ENCODE peak calls at places on chromosomes 7 and 10, in six cellular contexts. Z is astrocyte, O is cardiac muscle cell, T is heart left ventricle, I is left ventricle myocardium inferior, L is H9. C is an unnamed sample. For H3K9me3 and H3K4me1, the result is how much of the 10 kb centered on the place peaks cover.

GRCh38 chr10:21516270-21517131 is 9.0 kb downstream of the SKIDA1 start:
- DNase-seq in O (peak), Z (peak), L (peak), I (peak), T (peak), C (peak)

GRCh38 chr10:2529945-2530344 is 537.4 kb upstream of the PFKP start:
- DNase-seq in T (no peak), I (no peak), Z (no peak), L (no peak), O (no peak), C (no peak)

GRCh38 chr10:22542773-22543172 is 171.6 kb downstream of the PIP4K2A start:
- DNase-seq in Z (no peak), I (no peak), O (no peak), T (no peak), L (no peak), C (peak)

GRCh38 chr7:117273325-117274292 is 49.2 kb downstream of the WNT2 start:
- DNase-seq in I (no peak), O (no peak), Z (no peak), T (no peak), L (no peak), C (no peak)

GRCh38 chr10:125451319-125451718 is 231.6 kb downstream of the TEX36 start:
- DNase-seq in Z (no peak), T (no peak), I (no peak), L (no peak), O (no peak), C (no peak)

GRCh38 chr10:29839826-29840515 is 205.2 kb upstream of the SVIL start:
- DNase-seq in T (no peak), O (no peak), I (no peak), L (peak), Z (no peak), C (no peak)

GRCh38 chr7:128380807-128381130 is 19.3 kb upstream of the PRRT4 start:
- DNase-seq in I (no peak), Z (no peak), O (no peak), T (no peak), L (no peak), C (no peak)

GRCh38 chr10:17850526-17850925 is 41.4 kb downstream of the MRC1 start:
- DNase-seq in L (no peak), Z (no peak), I (no peak), T (no peak), O (no peak), C (no peak)

GRCh38 chr7:127924874-127925273 is 106.4 kb downstream of the LRRC4 start:
- DNase-seq in O (no peak), Z (no peak), T (no peak), I (no peak), L (no peak), C (no peak)

GRCh38 chr7:154640917-154641316 is 362.0 kb downstream of the PAXIP1 start:
- DNase-seq in T (no peak), O (no peak), L (no peak), Z (no peak), I (no peak), C (no peak)

GRCh38 chr7:154644366-154644765 is 358.6 kb downstream of the PAXIP1 start:
- DNase-seq in Z (peak), O (no peak), T (no peak), L (no peak), I (no peak), C (no peak)

GRCh38 chr7:154638286-154638685 is 364.6 kb downstream of the PAXIP1 start:
- DNase-seq in O (no peak), Z (peak), T (no peak), L (peak), I (no peak), C (no peak)

GRCh38 chr7:154640266-154640865 is 362.6 kb downstream of the PAXIP1 start:
- DNase-seq in O (no peak), T (no peak), L (peak), Z (no peak), I (no peak), C (no peak)
- H3K27ac ChIP-seq in O (no peak), T (no peak), L (no peak), Z (no peak), I (no peak), C (no peak)

DNA sequence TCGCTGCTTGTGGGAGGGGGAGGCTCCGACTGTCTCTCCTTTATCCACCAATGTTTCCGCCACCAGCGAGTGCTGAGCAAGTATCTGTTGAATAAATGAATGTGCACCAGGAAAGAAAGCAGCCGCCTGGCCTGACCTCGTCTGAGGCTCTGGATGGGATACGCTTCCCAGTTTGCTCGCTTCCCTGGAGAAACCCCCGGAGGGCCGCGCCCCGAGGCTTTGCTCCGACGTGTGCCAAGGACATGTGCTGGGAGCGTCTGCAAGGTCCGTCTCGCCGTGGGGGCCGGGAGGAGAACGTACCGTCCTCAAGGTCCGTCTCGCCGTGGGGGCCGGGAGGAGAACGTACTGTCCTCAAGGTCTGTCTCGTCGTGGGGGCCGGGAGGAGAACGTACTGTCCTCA is 536.4 kb downstream of the DNAJB6 start:
- DNase-seq in T (peak), L (no peak), O (no peak), Z (no peak), I (no peak), C (no peak)
- H3K9me3 ChIP-seq in T (under half), L (under half), O (under half), Z (under half), I (under half), C (under half)

DNA sequence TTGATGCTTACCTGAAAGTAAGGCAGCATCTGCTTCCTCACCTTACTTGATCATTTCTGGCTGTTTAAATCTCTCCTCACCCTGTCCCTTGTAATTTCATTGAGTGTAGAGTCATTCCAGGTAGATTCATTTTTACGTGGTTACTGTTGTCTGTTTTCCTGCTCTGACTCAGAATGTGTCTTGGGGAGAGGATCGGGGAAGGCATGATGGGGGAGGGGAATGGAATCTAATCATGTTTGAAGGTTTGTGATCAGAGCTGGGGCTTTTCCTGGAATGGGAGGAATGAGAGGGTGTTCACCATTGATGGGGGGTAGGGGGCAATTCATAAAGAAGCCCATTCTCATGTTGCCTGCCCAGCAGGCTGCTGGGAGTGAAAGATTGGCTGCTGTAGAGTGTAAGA is 18.7 kb downstream of the SEC24C start:
- DNase-seq in L (no peak), Z (peak), T (no peak), I (no peak), O (no peak), C (no peak)
- H3K4me1 ChIP-seq in L (under half), Z (under half), T (under half), I (under half), O (under half), C (under half)

GRCh38 chr10:69223028-69223342 is 2.9 kb downstream of the HKDC1 start:
- DNase-seq in I (no peak), Z (no peak), L (no peak), O (no peak), T (no peak), C (no peak)
- H3K27ac ChIP-seq in I (no peak), Z (no peak), L (no peak), O (no peak), T (no peak), C (no peak)

DNA sequence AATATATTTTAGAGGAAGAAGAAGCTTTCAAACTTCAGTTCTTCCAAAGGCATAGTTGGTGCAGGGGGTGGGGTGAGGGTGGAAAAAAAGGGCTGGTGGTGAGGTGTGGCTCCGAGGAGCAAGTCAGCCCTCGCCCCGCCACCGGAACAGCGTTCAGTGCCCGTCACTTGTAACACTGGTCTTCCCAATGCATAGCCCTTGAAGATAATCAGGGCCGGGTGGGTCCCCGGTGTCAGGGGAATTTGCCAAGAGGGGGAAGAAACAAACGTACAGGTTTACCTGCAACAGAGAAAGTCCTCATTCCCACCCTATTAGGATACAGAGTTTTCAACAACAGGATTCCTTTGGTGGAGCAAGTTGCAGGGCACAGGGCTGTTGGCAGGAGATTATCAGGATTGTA is 1.5 kb downstream of the SVOPL start:
- DNase-seq in O (no peak), Z (no peak), I (no peak), L (no peak), T (no peak), C (no peak)
- H3K9me3 ChIP-seq in O (under half), Z (under half), I (under half), L (under half), T (under half), C (under half)

GRCh38 chr10:119211625-119212441 is 4.5 kb downstream of the GRK5 start:
- DNase-seq in L (no peak), T (no peak), I (no peak), Z (no peak), O (peak), C (peak)
- H3K4me1 ChIP-seq in L (under half), T (half or more), I (half or more), Z (under half), O (under half), C (under half)

GRCh38 chr7:134834689-134835462 is 55.4 kb downstream of the CALD1 start:
- DNase-seq in T (no peak), L (no peak), O (peak), Z (peak), I (no peak), C (no peak)
- H3K27ac ChIP-seq in T (peak), L (no peak), O (peak), Z (peak), I (peak), C (peak)

DNA sequence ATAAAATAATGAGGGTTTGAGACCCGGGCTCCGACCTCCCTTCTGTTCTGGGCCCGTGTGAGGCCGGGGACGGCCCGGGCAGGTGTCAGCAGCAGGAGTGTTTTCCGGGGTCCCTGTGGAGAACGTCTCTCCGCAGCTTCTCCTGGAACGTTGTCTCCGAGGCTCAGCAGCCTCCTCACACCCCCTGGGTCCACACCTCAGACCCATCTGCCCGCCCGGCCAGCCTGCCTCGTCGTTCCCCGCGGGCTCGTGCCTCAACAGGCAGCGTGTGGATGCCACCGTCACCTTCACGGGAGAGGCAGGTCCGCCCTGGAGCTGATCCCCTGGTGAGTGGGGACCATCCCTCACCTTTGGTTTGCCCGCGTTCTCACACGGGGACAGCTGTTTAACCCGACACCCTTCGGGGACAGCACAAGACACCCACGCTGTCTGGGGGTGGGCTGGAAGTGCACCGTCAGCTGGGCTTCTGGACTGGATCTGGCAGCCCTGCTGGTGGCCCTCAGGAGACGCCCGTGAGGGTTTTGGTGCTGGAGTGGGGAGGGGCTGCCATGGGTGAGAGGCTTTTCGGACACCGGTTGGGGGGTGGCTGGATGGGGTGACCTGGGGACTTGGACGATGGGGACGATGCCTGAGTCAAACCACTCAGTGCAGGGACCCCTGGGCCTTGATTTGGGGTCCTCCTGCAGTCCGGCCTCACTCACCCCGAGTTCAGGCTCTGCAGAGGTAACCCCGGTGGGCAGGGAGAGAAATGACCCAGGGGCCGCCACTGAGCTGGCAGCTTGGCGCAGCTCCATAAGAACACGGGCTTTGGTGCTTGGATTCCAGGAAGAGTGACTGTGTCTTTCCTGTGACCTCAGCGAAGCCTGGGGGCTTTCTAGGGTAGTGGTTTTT is 131.7 kb downstream of the DNAJB6 start:
- DNase-seq in L (peak), Z (no peak), O (no peak), T (no peak), I (no peak), C (no peak)
- H3K9me3 ChIP-seq in L (under half), Z (under half), O (under half), T (under half), I (under half), C (under half)

C was measured in right cardiac atrium.